ENCODE peak calls at places on chromosome 3, in eight cellular contexts. F is B cell; U is NCI-H226; P is stimulated activated CD8-positive, alpha-beta memory T cell treated with anti-CD3 and anti-CD28 coated beads, Interleukin-12 subunit alpha, Interleukin-12 subunit beta, amount 100 ng/mL, for 4 hours; X is EL; W is NCI-H82; Y is A549; B is NCI-H510A treated with DMSO at 0.1 percent for 48 hours. C is an unnamed sample.

GRCh38 chr3:12972791-12973702 is 100.2 kb downstream of the IQSEC1 start:
- DNase-seq in X (no peak), U (no peak), Y (no peak), W (no peak), F (no peak), P (no peak), B (no peak), C (no peak)

GRCh38 chr3:127411083-127411727 is 123.4 kb upstream of the PRR20G start:
- DNase-seq in F (no peak), P (no peak), B (no peak), W (peak; percentile 90), X (no peak), U (no peak), Y (no peak), C (no peak)

GRCh38 chr3:153173758-153174516 is 11.9 kb downstream of the RAP2B start:
- DNase-seq in B (no peak), F (no peak), X (peak; percentile 72), U (peak; percentile 85), P (no peak), Y (peak; percentile 28), W (peak; percentile 29), C (no peak)

GRCh38 chr3:53885239-53885638 is 3.3 kb upstream of the ACTR8 start:
- DNase-seq in U (peak; percentile 11), X (peak; percentile 6), F (no peak), P (no peak), Y (peak; percentile 17), W (no peak), B (no peak), C (no peak)

GRCh38 chr3:108406661-108407206 is 103.7 kb downstream of the MYH15 start:
- DNase-seq in U (peak; percentile 37), Y (peak; percentile 71), P (no peak), F (peak; percentile 49), X (peak; percentile 72), W (peak; percentile 81), B (peak; percentile 7), C (peak; percentile 55)

GRCh38 chr3:39025222-39025970 is 26.3 kb downstream of the SCN11A start:
- DNase-seq in Y (no peak), P (no peak), W (no peak), X (no peak), F (no peak), B (no peak), U (peak; percentile 41), C (peak; percentile 17)

GRCh38 chr3:141228385-141228784 is 3.2 kb upstream of the PXYLP1 start:
- DNase-seq in F (no peak), X (no peak), P (no peak), Y (peak; percentile 44), W (peak; percentile 8), B (peak; percentile 29), U (no peak), C (no peak)

GRCh38 chr3:98592345-98592935 is 971 bp downstream of the CPOX start:
- DNase-seq in X (no peak), F (no peak), U (no peak), W (no peak), P (no peak), B (no peak), Y (no peak), C (peak; percentile 20)

GRCh38 chr3:49263490-49263889 is 13.5 kb downstream of the C3orf62 start:
- DNase-seq in X (no peak), P (no peak), B (no peak), W (no peak), U (no peak), F (no peak), Y (no peak), C (no peak)

GRCh38 chr3:47578119-47578630 is 490 bp downstream of the CSPG5 start:
- DNase-seq in Y (no peak), X (peak; percentile 25), F (peak; percentile 93), U (peak; percentile 18), B (no peak), W (peak; percentile 78), P (peak; percentile 20), C (peak; percentile 44)

GRCh38 chr3:13612829-13613228 is 63.9 kb downstream of the FBLN2 start:
- DNase-seq in B (no peak), U (no peak), X (no peak), W (no peak), Y (no peak), P (no peak), F (no peak), C (peak; percentile 34)

GRCh38 chr3:138509586-138509985 is 75.2 kb downstream of the ESYT3 start:
- DNase-seq in U (no peak), W (no peak), P (no peak), X (peak; percentile 6), F (no peak), B (no peak), Y (no peak), C (peak; percentile 45)

GRCh38 chr3:68876112-68876713 is 56.1 kb downstream of the TAFA4 start:
- DNase-seq in P (no peak), U (peak; percentile 1), B (peak; percentile 60), Y (peak; percentile 66), W (peak; percentile 81), F (no peak), X (peak; percentile 62), C (peak; percentile 44)

GRCh38 chr3:119257654-119258410 is 17.2 kb upstream of the B4GALT4 start:
- DNase-seq in Y (peak; percentile 63), B (peak; percentile 10), P (no peak), U (no peak), W (no peak), X (no peak), F (no peak), C (peak; percentile 16)

GRCh38 chr3:8800016-8800415 is 30.6 kb upstream of the OXTR start:
- DNase-seq in P (no peak), U (peak; percentile 50), F (no peak), W (no peak), B (no peak), Y (no peak), X (peak; percentile 34), C (no peak)

GRCh38 chr3:150751781-150752263 is 11.1 kb downstream of the SIAH2 start:
- DNase-seq in U (no peak), F (no peak), W (no peak), Y (no peak), X (no peak), B (peak; percentile 89), P (no peak), C (no peak)

GRCh38 chr3:50502584-50503423 is 630 bp downstream of the CACNA2D2 start:
- DNase-seq in B (no peak), F (peak; percentile 78), W (peak; percentile 18), P (peak; percentile 4), U (no peak), Y (no peak), X (no peak), C (no peak)

GRCh38 chr3:168094877-168095610 is 680 bp downstream of the GOLIM4 start:
- DNase-seq in W (peak; percentile 77), P (peak; percentile 29), F (peak; percentile 71), X (peak; percentile 78), U (peak; percentile 40), Y (peak; percentile 71), B (peak; percentile 66), C (peak; percentile 79)

GRCh38 chr3:62604301-62604700 is 231.0 kb upstream of the FEZF2 start:
- DNase-seq in Y (peak; percentile 7), B (no peak), W (no peak), X (peak; percentile 84), U (peak; percentile 81), P (no peak), F (no peak), C (peak; percentile 90)

GRCh38 chr3:51799879-51800757 is 21.1 kb upstream of the IQCF6 start:
- DNase-seq in P (no peak), X (peak; percentile 66), Y (peak; percentile 38), B (peak; percentile 22), F (peak; percentile 38), W (peak; percentile 90), U (peak; percentile 30), C (peak; percentile 86)

GRCh38 chr3:184785106-184785505 is 26.9 kb upstream of the VPS8 start:
- DNase-seq in W (no peak), P (no peak), U (no peak), B (no peak), X (no peak), Y (no peak), F (no peak), C (no peak)

GRCh38 chr3:15476378-15476777 is 45.1 kb downstream of the COLQ start:
- DNase-seq in F (no peak), Y (no peak), U (peak; percentile 44), P (no peak), X (no peak), B (no peak), W (peak; percentile 80), C (peak; percentile 15)

GRCh38 chr3:15467227-15468181 is 40.1 kb downstream of the EAF1 start:
- DNase-seq in U (no peak), Y (no peak), P (no peak), F (no peak), B (no peak), W (peak; percentile 84), X (no peak), C (no peak)

GRCh38 chr3:126310816-126311215 is 46.4 kb downstream of the KLF15 start:
- DNase-seq in X (no peak), W (no peak), P (no peak), B (no peak), U (no peak), F (no peak), Y (no peak), C (no peak)

GRCh38 chr3:136187868-136188267 is 8.3 kb downstream of the MSL2 start:
- DNase-seq in W (peak; percentile 40), F (no peak), B (no peak), Y (no peak), P (no peak), U (no peak), X (no peak), C (no peak)

GRCh38 chr3:138861755-138862333 is 27.1 kb upstream of the PIK3CB start:
- DNase-seq in F (no peak), Y (peak; percentile 10), X (peak; percentile 54), W (no peak), P (no peak), B (no peak), U (peak; percentile 48), C (peak; percentile 70)

GRCh38 chr3:113736548-113737089 is 9.4 kb downstream of the NAA50 start:
- DNase-seq in P (no peak), Y (peak; percentile 57), U (peak; percentile 15), X (peak; percentile 72), B (peak; percentile 17), W (peak; percentile 65), F (peak; percentile 27), C (peak; percentile 79)

GRCh38 chr3:141330235-141330634 is 38.1 kb upstream of the ZBTB38 start:
- DNase-seq in F (no peak), Y (no peak), X (no peak), W (no peak), U (no peak), B (no peak), P (no peak), C (no peak)

GRCh38 chr3:33722186-33722585 is 4.1 kb upstream of the CLASP2 start:
- DNase-seq in P (no peak), X (peak; percentile 16), W (peak; percentile 37), B (no peak), F (no peak), U (no peak), Y (no peak), C (no peak)